ENCODE peak calls at places on chromosomes 4 and X, in six cellular contexts. One of them, this sample, is unnamed.

GRCh38 chr4:124483043-124483906 is 229.3 kb downstream of the ANKRD50 start:
- DNase-seq in left ventricle myocardium inferior: no peak
- DNase-seq in amygdala: no peak
- DNase-seq in stimulated activated CD4-positive, alpha-beta T cell treated with anti-CD3 and anti-CD28 coated beads, Interleukin-2, amount 100 ng/mL, for 24 hours: no peak
- DNase-seq in psoas muscle: no peak
- DNase-seq in activated CD4-positive, alpha-beta T cell treated with anti-CD3 and anti-CD28 coated beads for 1 hour: no peak
- DNase-seq in this sample: no peak

GRCh38 chr4:92303621-92304027 is at the start of gene GRID2:
- DNase-seq in left ventricle myocardium inferior: no peak
- DNase-seq in amygdala: peak; percentile 7
- DNase-seq in stimulated activated CD4-positive, alpha-beta T cell treated with anti-CD3 and anti-CD28 coated beads, Interleukin-2, amount 100 ng/mL, for 24 hours: no peak
- DNase-seq in psoas muscle: no peak
- DNase-seq in activated CD4-positive, alpha-beta T cell treated with anti-CD3 and anti-CD28 coated beads for 1 hour: no peak
- DNase-seq in this sample: peak; percentile 81

GRCh38 chrX:136266828-136267227 is 15.6 kb upstream of the MAP7D3 start:
- DNase-seq in left ventricle myocardium inferior: no peak
- DNase-seq in amygdala: no peak
- DNase-seq in stimulated activated CD4-positive, alpha-beta T cell treated with anti-CD3 and anti-CD28 coated beads, Interleukin-2, amount 100 ng/mL, for 24 hours: no peak
- DNase-seq in psoas muscle: no peak
- DNase-seq in activated CD4-positive, alpha-beta T cell treated with anti-CD3 and anti-CD28 coated beads for 1 hour: no peak
- DNase-seq in this sample: no peak

GRCh38 chrX:107880054-107880610 is 54.5 kb downstream of the MID2 start:
- DNase-seq in left ventricle myocardium inferior: no peak
- DNase-seq in amygdala: no peak
- DNase-seq in stimulated activated CD4-positive, alpha-beta T cell treated with anti-CD3 and anti-CD28 coated beads, Interleukin-2, amount 100 ng/mL, for 24 hours: no peak
- DNase-seq in psoas muscle: no peak
- DNase-seq in activated CD4-positive, alpha-beta T cell treated with anti-CD3 and anti-CD28 coated beads for 1 hour: no peak
- DNase-seq in this sample: no peak

GRCh38 chr4:15914291-15914690 is 24.2 kb downstream of the FGFBP1 start:
- DNase-seq in left ventricle myocardium inferior: no peak
- DNase-seq in amygdala: no peak
- DNase-seq in stimulated activated CD4-positive, alpha-beta T cell treated with anti-CD3 and anti-CD28 coated beads, Interleukin-2, amount 100 ng/mL, for 24 hours: no peak
- DNase-seq in psoas muscle: no peak
- DNase-seq in activated CD4-positive, alpha-beta T cell treated with anti-CD3 and anti-CD28 coated beads for 1 hour: no peak
- DNase-seq in this sample: no peak

GRCh38 chr4:113849771-113850170 is 88.2 kb upstream of the CAMK2D start:
- DNase-seq in left ventricle myocardium inferior: peak; percentile 37
- DNase-seq in amygdala: peak; percentile 1
- DNase-seq in stimulated activated CD4-positive, alpha-beta T cell treated with anti-CD3 and anti-CD28 coated beads, Interleukin-2, amount 100 ng/mL, for 24 hours: no peak
- DNase-seq in psoas muscle: no peak
- DNase-seq in activated CD4-positive, alpha-beta T cell treated with anti-CD3 and anti-CD28 coated beads for 1 hour: no peak
- DNase-seq in this sample: no peak

GRCh38 chrX:154348114-154348531 is 26.3 kb downstream of the FLNA start:
- DNase-seq in left ventricle myocardium inferior: no peak
- DNase-seq in amygdala: no peak
- DNase-seq in stimulated activated CD4-positive, alpha-beta T cell treated with anti-CD3 and anti-CD28 coated beads, Interleukin-2, amount 100 ng/mL, for 24 hours: no peak
- DNase-seq in psoas muscle: no peak
- DNase-seq in activated CD4-positive, alpha-beta T cell treated with anti-CD3 and anti-CD28 coated beads for 1 hour: no peak
- DNase-seq in this sample: no peak

GRCh38 chr4:35925806-35926205 is 318.5 kb downstream of the ARAP2 start:
- DNase-seq in left ventricle myocardium inferior: no peak
- DNase-seq in amygdala: no peak
- DNase-seq in stimulated activated CD4-positive, alpha-beta T cell treated with anti-CD3 and anti-CD28 coated beads, Interleukin-2, amount 100 ng/mL, for 24 hours: no peak
- DNase-seq in psoas muscle: no peak
- DNase-seq in activated CD4-positive, alpha-beta T cell treated with anti-CD3 and anti-CD28 coated beads for 1 hour: no peak
- DNase-seq in this sample: no peak

GRCh38 chr4:88101165-88101564 is 57.3 kb downstream of the ABCG2 start:
- DNase-seq in left ventricle myocardium inferior: no peak
- DNase-seq in amygdala: no peak
- DNase-seq in stimulated activated CD4-positive, alpha-beta T cell treated with anti-CD3 and anti-CD28 coated beads, Interleukin-2, amount 100 ng/mL, for 24 hours: no peak
- DNase-seq in psoas muscle: no peak
- DNase-seq in activated CD4-positive, alpha-beta T cell treated with anti-CD3 and anti-CD28 coated beads for 1 hour: no peak
- DNase-seq in this sample: no peak